ENCODE peak calls at places on chromosomes 7 and 10, in eight cellular contexts. One of them, this sample, is unnamed. For H3K4me1, the result is how much of the 10 kb centered on the place peaks cover.

GRCh38 chr10:47264797-47265281 is 35.2 kb upstream of the GDF10 start:
- DNase-seq in cardiac muscle cell: no peak
- DNase-seq in upper lobe of left lung: no peak
- DNase-seq in heart right ventricle: no peak
- DNase-seq in CD4-positive, CD25-positive, alpha-beta regulatory T cell: peak
- DNase-seq in hepatocyte: no peak
- DNase-seq in IMR-90: no peak
- DNase-seq in left ventricle myocardium inferior: no peak
- DNase-seq in this sample: no peak

GRCh38 chr7:151767557-151767956 is 109.4 kb downstream of the PRKAG2 start:
- DNase-seq in cardiac muscle cell: no peak
- DNase-seq in upper lobe of left lung: no peak
- DNase-seq in heart right ventricle: no peak
- DNase-seq in CD4-positive, CD25-positive, alpha-beta regulatory T cell: peak
- DNase-seq in hepatocyte: no peak
- DNase-seq in IMR-90: no peak
- DNase-seq in left ventricle myocardium inferior: no peak
- DNase-seq in this sample: no peak

GRCh38 chr10:124106241-124106905 is 13.0 kb upstream of the CHST15 start:
- DNase-seq in cardiac muscle cell: peak
- DNase-seq in upper lobe of left lung: no peak
- DNase-seq in heart right ventricle: peak
- DNase-seq in CD4-positive, CD25-positive, alpha-beta regulatory T cell: peak
- DNase-seq in hepatocyte: peak
- DNase-seq in IMR-90: peak
- DNase-seq in left ventricle myocardium inferior: no peak
- DNase-seq in this sample: no peak

GRCh38 chr10:108392286-108392685 is 1227.8 kb upstream of the SORCS1 start:
- DNase-seq in cardiac muscle cell: peak
- DNase-seq in upper lobe of left lung: no peak
- DNase-seq in heart right ventricle: no peak
- DNase-seq in CD4-positive, CD25-positive, alpha-beta regulatory T cell: no peak
- DNase-seq in hepatocyte: no peak
- DNase-seq in IMR-90: peak
- DNase-seq in left ventricle myocardium inferior: no peak
- DNase-seq in this sample: no peak

GRCh38 chr10:112875474-112876267 is 74.4 kb upstream of the TCF7L2 start:
- DNase-seq in cardiac muscle cell: peak
- DNase-seq in upper lobe of left lung: no peak
- DNase-seq in heart right ventricle: no peak
- DNase-seq in CD4-positive, CD25-positive, alpha-beta regulatory T cell: no peak
- DNase-seq in hepatocyte: peak
- DNase-seq in IMR-90: peak
- DNase-seq in left ventricle myocardium inferior: no peak
- DNase-seq in this sample: no peak

GRCh38 chr7:31076051-31076450 is 23.9 kb downstream of the ADCYAP1R1 start:
- DNase-seq in cardiac muscle cell: no peak
- DNase-seq in upper lobe of left lung: no peak
- DNase-seq in heart right ventricle: no peak
- DNase-seq in CD4-positive, CD25-positive, alpha-beta regulatory T cell: no peak
- DNase-seq in hepatocyte: no peak
- DNase-seq in IMR-90: no peak
- DNase-seq in left ventricle myocardium inferior: peak
- DNase-seq in this sample: no peak

GRCh38 chr7:51224811-51225581 is 91.6 kb downstream of the COBL start:
- DNase-seq in cardiac muscle cell: no peak
- DNase-seq in upper lobe of left lung: no peak
- DNase-seq in heart right ventricle: no peak
- DNase-seq in CD4-positive, CD25-positive, alpha-beta regulatory T cell: no peak
- DNase-seq in hepatocyte: peak
- DNase-seq in IMR-90: no peak
- DNase-seq in left ventricle myocardium inferior: no peak
- DNase-seq in this sample: no peak

GRCh38 chr10:117096559-117097201 is 41.4 kb downstream of the VAX1 start:
- DNase-seq in cardiac muscle cell: no peak
- DNase-seq in upper lobe of left lung: peak
- DNase-seq in heart right ventricle: no peak
- DNase-seq in CD4-positive, CD25-positive, alpha-beta regulatory T cell: no peak
- DNase-seq in hepatocyte: no peak
- DNase-seq in IMR-90: no peak
- DNase-seq in left ventricle myocardium inferior: no peak
- DNase-seq in this sample: no peak

GRCh38 chr10:73439055-73439454 is 5.7 kb upstream of the MSS51 start:
- DNase-seq in cardiac muscle cell: peak
- DNase-seq in upper lobe of left lung: no peak
- DNase-seq in heart right ventricle: no peak
- DNase-seq in CD4-positive, CD25-positive, alpha-beta regulatory T cell: no peak
- DNase-seq in hepatocyte: no peak
- DNase-seq in IMR-90: peak
- DNase-seq in left ventricle myocardium inferior: no peak
- DNase-seq in this sample: no peak

GRCh38 chr7:130292682-130293257 is at the start of gene CPA4:
- DNase-seq in cardiac muscle cell: peak
- DNase-seq in upper lobe of left lung: no peak
- DNase-seq in heart right ventricle: no peak
- DNase-seq in CD4-positive, CD25-positive, alpha-beta regulatory T cell: no peak
- DNase-seq in hepatocyte: no peak
- DNase-seq in IMR-90: peak
- DNase-seq in left ventricle myocardium inferior: no peak
- DNase-seq in this sample: no peak

GRCh38 chr7:22866965-22867364 is 44.3 kb upstream of the TOMM7 start:
- DNase-seq in cardiac muscle cell: peak
- DNase-seq in upper lobe of left lung: no peak
- DNase-seq in heart right ventricle: peak
- DNase-seq in CD4-positive, CD25-positive, alpha-beta regulatory T cell: no peak
- DNase-seq in hepatocyte: no peak
- DNase-seq in IMR-90: peak
- DNase-seq in left ventricle myocardium inferior: no peak
- DNase-seq in this sample: no peak

GRCh38 chr10:76114556-76114955 is 683.1 kb downstream of the LRMDA start:
- DNase-seq in cardiac muscle cell: no peak
- DNase-seq in upper lobe of left lung: no peak
- DNase-seq in heart right ventricle: no peak
- DNase-seq in CD4-positive, CD25-positive, alpha-beta regulatory T cell: no peak
- DNase-seq in hepatocyte: no peak
- DNase-seq in IMR-90: no peak
- DNase-seq in left ventricle myocardium inferior: no peak
- DNase-seq in this sample: no peak

GRCh38 chr10:110413049-110413783 is 84.5 kb upstream of the DUSP5 start:
- DNase-seq in cardiac muscle cell: no peak
- DNase-seq in upper lobe of left lung: no peak
- DNase-seq in heart right ventricle: no peak
- DNase-seq in CD4-positive, CD25-positive, alpha-beta regulatory T cell: no peak
- DNase-seq in hepatocyte: no peak
- DNase-seq in IMR-90: no peak
- DNase-seq in left ventricle myocardium inferior: no peak
- DNase-seq in this sample: no peak

GRCh38 chr10:112122827-112123226 is 60.7 kb downstream of the GPAM start:
- DNase-seq in cardiac muscle cell: no peak
- DNase-seq in upper lobe of left lung: no peak
- DNase-seq in heart right ventricle: no peak
- DNase-seq in CD4-positive, CD25-positive, alpha-beta regulatory T cell: no peak
- DNase-seq in hepatocyte: no peak
- DNase-seq in IMR-90: no peak
- DNase-seq in left ventricle myocardium inferior: no peak
- DNase-seq in this sample: no peak

GRCh38 chr10:117165557-117166419 is 27.7 kb upstream of the VAX1 start:
- DNase-seq in cardiac muscle cell: peak
- DNase-seq in upper lobe of left lung: peak
- DNase-seq in heart right ventricle: peak
- DNase-seq in CD4-positive, CD25-positive, alpha-beta regulatory T cell: no peak
- DNase-seq in hepatocyte: peak
- DNase-seq in IMR-90: peak
- DNase-seq in left ventricle myocardium inferior: no peak
- DNase-seq in this sample: no peak

GRCh38 chr10:58384999-58385783 is at the start of gene TFAM:
- DNase-seq in cardiac muscle cell: peak
- DNase-seq in upper lobe of left lung: peak
- DNase-seq in heart right ventricle: peak
- DNase-seq in CD4-positive, CD25-positive, alpha-beta regulatory T cell: peak
- DNase-seq in hepatocyte: peak
- DNase-seq in IMR-90: peak
- DNase-seq in left ventricle myocardium inferior: peak
- DNase-seq in this sample: peak

GRCh38 chr7:16586081-16586874 is 59.3 kb downstream of the ANKMY2 start:
- DNase-seq in cardiac muscle cell: peak
- DNase-seq in upper lobe of left lung: peak
- DNase-seq in heart right ventricle: peak
- DNase-seq in CD4-positive, CD25-positive, alpha-beta regulatory T cell: no peak
- DNase-seq in hepatocyte: no peak
- DNase-seq in IMR-90: no peak
- DNase-seq in left ventricle myocardium inferior: no peak
- DNase-seq in this sample: no peak

GRCh38 chr7:111650456-111650999 is 88.2 kb upstream of the IMMP2L start:
- DNase-seq in cardiac muscle cell: peak
- DNase-seq in upper lobe of left lung: no peak
- DNase-seq in heart right ventricle: no peak
- DNase-seq in CD4-positive, CD25-positive, alpha-beta regulatory T cell: no peak
- DNase-seq in hepatocyte: peak
- DNase-seq in IMR-90: peak
- DNase-seq in left ventricle myocardium inferior: no peak
- DNase-seq in this sample: no peak

GRCh38 chr10:49075743-49076142 is 39.6 kb downstream of the VSTM4 start:
- DNase-seq in cardiac muscle cell: no peak
- DNase-seq in upper lobe of left lung: no peak
- DNase-seq in heart right ventricle: no peak
- DNase-seq in CD4-positive, CD25-positive, alpha-beta regulatory T cell: no peak
- DNase-seq in hepatocyte: no peak
- DNase-seq in IMR-90: no peak
- DNase-seq in left ventricle myocardium inferior: no peak
- DNase-seq in this sample: no peak

GRCh38 chr10:49079072-49079471 is 36.2 kb downstream of the VSTM4 start:
- DNase-seq in cardiac muscle cell: no peak
- DNase-seq in upper lobe of left lung: no peak
- DNase-seq in heart right ventricle: no peak
- DNase-seq in CD4-positive, CD25-positive, alpha-beta regulatory T cell: no peak
- DNase-seq in hepatocyte: no peak
- DNase-seq in IMR-90: no peak
- DNase-seq in left ventricle myocardium inferior: no peak
- DNase-seq in this sample: no peak

GRCh38 chr10:49076319-49076718 is 39.0 kb downstream of the VSTM4 start:
- DNase-seq in cardiac muscle cell: no peak
- DNase-seq in upper lobe of left lung: no peak
- DNase-seq in heart right ventricle: peak
- DNase-seq in CD4-positive, CD25-positive, alpha-beta regulatory T cell: no peak
- DNase-seq in hepatocyte: no peak
- DNase-seq in IMR-90: no peak
- DNase-seq in left ventricle myocardium inferior: no peak
- DNase-seq in this sample: no peak

GRCh38 chr10:49074836-49075235 is 40.5 kb downstream of the VSTM4 start:
- DNase-seq in cardiac muscle cell: no peak
- DNase-seq in upper lobe of left lung: no peak
- DNase-seq in heart right ventricle: no peak
- DNase-seq in CD4-positive, CD25-positive, alpha-beta regulatory T cell: no peak
- DNase-seq in hepatocyte: no peak
- DNase-seq in IMR-90: no peak
- DNase-seq in left ventricle myocardium inferior: no peak
- DNase-seq in this sample: no peak

GRCh38 chr10:49076741-49077521 is 38.4 kb downstream of the VSTM4 start:
- DNase-seq in cardiac muscle cell: no peak
- DNase-seq in upper lobe of left lung: no peak
- DNase-seq in heart right ventricle: peak
- DNase-seq in CD4-positive, CD25-positive, alpha-beta regulatory T cell: peak
- DNase-seq in hepatocyte: no peak
- DNase-seq in IMR-90: no peak
- DNase-seq in left ventricle myocardium inferior: no peak
- DNase-seq in this sample: no peak
- H3K4me1 ChIP-seq in cardiac muscle cell: under half
- H3K4me1 ChIP-seq in upper lobe of left lung: under half
- H3K4me1 ChIP-seq in heart right ventricle: under half
- H3K4me1 ChIP-seq in CD4-positive, CD25-positive, alpha-beta regulatory T cell: under half
- H3K4me1 ChIP-seq in hepatocyte: under half
- H3K4me1 ChIP-seq in IMR-90: under half
- H3K4me1 ChIP-seq in left ventricle myocardium inferior: half or more
- H3K4me1 ChIP-seq in this sample: under half

DNA sequence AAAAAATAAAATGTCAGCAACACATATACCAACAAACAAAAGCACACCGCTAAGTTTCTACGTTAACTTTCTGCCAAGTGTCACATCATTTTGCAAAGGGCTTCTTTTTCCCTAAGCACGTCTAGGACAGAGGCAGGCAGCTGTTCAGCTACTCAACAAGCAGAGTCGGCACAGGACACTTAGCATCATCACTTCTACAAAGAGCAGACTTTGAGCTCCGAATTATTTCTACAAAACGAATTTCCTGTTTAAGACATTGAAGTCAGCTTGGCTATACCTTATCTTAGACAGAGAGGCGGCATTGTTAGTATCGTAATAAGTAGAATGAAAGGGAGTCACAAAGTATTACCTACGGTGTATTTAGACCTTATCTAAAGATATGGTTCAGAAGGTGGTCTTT is 110.1 kb downstream of the SVIL start:
- DNase-seq in cardiac muscle cell: no peak
- DNase-seq in upper lobe of left lung: no peak
- DNase-seq in heart right ventricle: no peak
- DNase-seq in CD4-positive, CD25-positive, alpha-beta regulatory T cell: no peak
- DNase-seq in hepatocyte: no peak
- DNase-seq in IMR-90: no peak
- DNase-seq in left ventricle myocardium inferior: no peak
- DNase-seq in this sample: no peak
- H3K4me1 ChIP-seq in cardiac muscle cell: under half
- H3K4me1 ChIP-seq in upper lobe of left lung: under half
- H3K4me1 ChIP-seq in heart right ventricle: under half
- H3K4me1 ChIP-seq in CD4-positive, CD25-positive, alpha-beta regulatory T cell: under half
- H3K4me1 ChIP-seq in hepatocyte: under half
- H3K4me1 ChIP-seq in IMR-90: under half
- H3K4me1 ChIP-seq in left ventricle myocardium inferior: under half
- H3K4me1 ChIP-seq in this sample: under half

GRCh38 chr7:107948645-107949442 is 54.1 kb downstream of the LAMB1 start:
- DNase-seq in cardiac muscle cell: peak
- DNase-seq in upper lobe of left lung: no peak
- DNase-seq in heart right ventricle: no peak
- DNase-seq in CD4-positive, CD25-positive, alpha-beta regulatory T cell: no peak
- DNase-seq in hepatocyte: no peak
- DNase-seq in IMR-90: peak
- DNase-seq in left ventricle myocardium inferior: no peak
- DNase-seq in this sample: no peak
- H3K4me1 ChIP-seq in cardiac muscle cell: under half
- H3K4me1 ChIP-seq in upper lobe of left lung: under half
- H3K4me1 ChIP-seq in heart right ventricle: half or more
- H3K4me1 ChIP-seq in CD4-positive, CD25-positive, alpha-beta regulatory T cell: under half
- H3K4me1 ChIP-seq in hepatocyte: under half
- H3K4me1 ChIP-seq in IMR-90: under half
- H3K4me1 ChIP-seq in left ventricle myocardium inferior: half or more
- H3K4me1 ChIP-seq in this sample: under half

DNA sequence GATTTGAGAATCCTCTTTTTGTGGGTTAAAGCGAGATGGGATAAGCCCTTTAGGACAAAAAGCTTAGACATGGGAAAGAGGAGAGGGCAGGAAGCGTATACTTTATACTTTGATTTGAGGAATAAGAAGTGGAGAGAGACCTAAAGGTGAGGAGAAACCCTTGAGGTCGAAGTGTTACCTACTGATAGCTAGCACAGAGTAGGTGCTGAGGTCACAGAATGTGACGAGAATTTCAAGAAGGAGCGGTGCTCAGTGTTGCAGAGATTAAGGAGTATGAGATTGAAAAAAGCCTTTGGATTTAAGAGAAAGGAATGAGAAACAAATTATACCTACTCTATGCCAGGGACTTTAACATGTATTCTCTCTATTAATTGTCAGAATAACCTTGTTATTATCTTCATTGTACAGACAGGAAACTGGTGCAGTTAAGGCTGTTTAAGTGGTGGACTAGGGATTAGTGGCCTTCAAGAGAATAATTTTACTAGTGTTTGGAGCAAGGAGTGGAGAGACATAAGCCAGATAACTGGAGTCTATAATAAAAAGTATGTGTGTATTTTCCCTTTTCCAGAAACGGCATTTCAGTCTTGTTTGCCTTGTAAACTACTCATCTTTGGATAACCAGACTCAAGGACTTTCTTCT is 8.8 kb downstream of the CAPZA2 start:
- DNase-seq in cardiac muscle cell: no peak
- DNase-seq in upper lobe of left lung: no peak
- DNase-seq in heart right ventricle: no peak
- DNase-seq in CD4-positive, CD25-positive, alpha-beta regulatory T cell: no peak
- DNase-seq in hepatocyte: no peak
- DNase-seq in IMR-90: no peak
- DNase-seq in left ventricle myocardium inferior: no peak
- DNase-seq in this sample: no peak
- H3K4me1 ChIP-seq in cardiac muscle cell: under half
- H3K4me1 ChIP-seq in upper lobe of left lung: half or more
- H3K4me1 ChIP-seq in heart right ventricle: half or more
- H3K4me1 ChIP-seq in CD4-positive, CD25-positive, alpha-beta regulatory T cell: half or more
- H3K4me1 ChIP-seq in hepatocyte: under half
- H3K4me1 ChIP-seq in IMR-90: under half
- H3K4me1 ChIP-seq in left ventricle myocardium inferior: half or more
- H3K4me1 ChIP-seq in this sample: half or more